ENCODE peak calls at places on chromosomes 1 and 21, in six cellular contexts. O is neuronal stem cell, D is thoracic aorta, N is PC-9, F is epithelial cell of esophagus, S is sigmoid colon. R is an unnamed sample.

GRCh38 chr1:42324398-42325013 is 10.5 kb downstream of the FOXJ3 start:
- DNase-seq in O (no peak), D (no peak), N (no peak), F (no peak), S (no peak), R (no peak)

GRCh38 chr21:28229811-28230210 is 762.9 kb downstream of the LTN1 start:
- DNase-seq in O (no peak), D (no peak), N (no peak), F (peak; percentile 75), S (no peak), R (no peak)

GRCh38 chr1:209823143-209824041 is 4.4 kb upstream of the UTP25 start:
- DNase-seq in O (peak; percentile 39), D (no peak), N (no peak), F (peak; percentile 91), S (no peak), R (no peak)

GRCh38 chr1:159817276-159818041 is 9.2 kb upstream of the SLAMF8 start:
- DNase-seq in O (no peak), D (no peak), N (no peak), F (peak; percentile 87), S (no peak), R (no peak)

GRCh38 chr1:207948536-207949250 is 37.8 kb upstream of the CD34 start:
- DNase-seq in O (no peak), D (no peak), N (no peak), F (no peak), S (no peak), R (no peak)

GRCh38 chr1:193520472-193520871 is 334.1 kb upstream of the B3GALT2 start:
- DNase-seq in O (no peak), D (no peak), N (no peak), F (no peak), S (no peak), R (no peak)

GRCh38 chr21:32727728-32728454 is at the start of gene SYNJ1:
- DNase-seq in O (peak; percentile 96), D (peak; percentile 72), N (peak; percentile 93), F (peak; percentile 98), S (peak; percentile 98), R (peak; percentile 96)

GRCh38 chr1:33364578-33364945 is 43.7 kb upstream of the A3GALT2 start:
- DNase-seq in O (no peak), D (no peak), N (no peak), F (no peak), S (no peak), R (no peak)

GRCh38 chr1:85607126-85607912 is 26.8 kb downstream of the CCN1 start:
- DNase-seq in O (peak; percentile 71), D (no peak), N (peak; percentile 95), F (peak; percentile 91), S (no peak), R (no peak)

GRCh38 chr1:241311056-241311746 is 45.8 kb downstream of the RGS7 start:
- DNase-seq in O (no peak), D (no peak), N (no peak), F (no peak), S (no peak), R (no peak)

GRCh38 chr1:30354410-30354809 is 369.0 kb downstream of the MATN1 start:
- DNase-seq in O (no peak), D (no peak), N (no peak), F (no peak), S (no peak), R (no peak)

GRCh38 chr1:52752427-52752826 is 26.2 kb downstream of the ZYG11B start:
- DNase-seq in O (no peak), D (no peak), N (no peak), F (no peak), S (no peak), R (no peak)

GRCh38 chr1:169456029-169456428 is 28.8 kb upstream of the CCDC181 start:
- DNase-seq in O (no peak), D (no peak), N (no peak), F (no peak), S (no peak), R (no peak)

GRCh38 chr21:34034369-34035014 is 38.9 kb upstream of the MRPS6 start:
- DNase-seq in O (no peak), D (no peak), N (no peak), F (no peak), S (no peak), R (no peak)

GRCh38 chr1:223304931-223305330 is 59.0 kb downstream of the SUSD4 start:
- DNase-seq in O (no peak), D (no peak), N (no peak), F (no peak), S (no peak), R (no peak)

GRCh38 chr21:34544032-34544496 is 32.1 kb upstream of the KCNE1 start:
- DNase-seq in O (no peak), D (no peak), N (peak; percentile 46), F (peak; percentile 86), S (no peak), R (peak; percentile 60)

GRCh38 chr21:32653326-32653901 is 41.2 kb upstream of the CFAP298 start:
- DNase-seq in O (peak; percentile 5), D (no peak), N (no peak), F (peak; percentile 51), S (no peak), R (no peak)

GRCh38 chr1:202005958-202006357 is 4.4 kb upstream of the ELF3 start:
- DNase-seq in O (no peak), D (no peak), N (no peak), F (no peak), S (no peak), R (no peak)

GRCh38 chr1:202009326-202010031 is 908 bp upstream of the ELF3 start:
- DNase-seq in O (peak; percentile 84), D (peak; percentile 47), N (peak; percentile 81), F (peak; percentile 86), S (peak; percentile 84), R (peak; percentile 79)

GRCh38 chr1:202007703-202008489 is 2.5 kb upstream of the ELF3 start:
- DNase-seq in O (no peak), D (no peak), N (peak; percentile 98), F (peak; percentile 92), S (no peak), R (no peak)

GRCh38 chr1:202004711-202005110 is 5.7 kb upstream of the ELF3 start:
- DNase-seq in O (no peak), D (no peak), N (no peak), F (no peak), S (no peak), R (no peak)

DNA sequence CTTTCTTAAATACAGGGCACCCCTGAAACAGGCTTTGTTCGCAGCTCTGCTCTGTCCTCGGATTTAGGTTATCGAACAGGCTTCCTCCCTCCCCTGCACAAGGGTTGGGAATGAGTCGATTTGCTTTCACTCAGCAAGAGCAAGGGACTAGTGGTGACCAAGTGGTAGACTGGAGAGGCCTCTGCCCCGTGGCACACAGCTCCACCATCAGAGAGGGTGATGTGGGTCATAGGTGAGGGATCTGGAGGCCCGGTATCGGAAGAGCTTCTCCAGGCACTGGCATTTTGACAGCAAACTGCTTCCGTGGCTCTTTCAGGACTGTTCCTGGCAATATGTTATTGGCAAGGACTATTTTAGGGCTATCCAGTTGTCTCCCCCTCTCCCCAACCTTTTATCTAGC is 3.1 kb upstream of the ELF3 start:
- DNase-seq in O (no peak), D (no peak), N (no peak), F (no peak), S (no peak), R (no peak)
- H3K4me3 ChIP-seq in O (no peak overlapping the region), D (no peak overlapping the region), N (peak overlapping the region; percentile 40), F (no peak overlapping the region), S (no peak overlapping the region), R (no peak overlapping the region)

GRCh38 chr1:53998223-53998622 is 19.8 kb downstream of the LDLRAD1 start:
- DNase-seq in O (no peak), D (no peak), N (no peak), F (no peak), S (no peak), R (no peak)
- H3K4me3 ChIP-seq in O (no peak overlapping the region), D (no peak overlapping the region), N (no peak overlapping the region), F (no peak overlapping the region), S (no peak overlapping the region), R (no peak overlapping the region)

GRCh38 chr1:196603651-196604050 is 4.6 kb downstream of the KCNT2 start:
- DNase-seq in O (no peak), D (no peak), N (no peak), F (no peak), S (no peak), R (no peak)

GRCh38 chr1:196607940-196608339 is 300 bp downstream of the KCNT2 start:
- DNase-seq in O (no peak), D (no peak), N (no peak), F (peak; percentile 1), S (no peak), R (no peak)

GRCh38 chr1:196611873-196612272 is 3.6 kb upstream of the KCNT2 start:
- DNase-seq in O (no peak), D (no peak), N (no peak), F (no peak), S (no peak), R (no peak)

GRCh38 chr1:196608401-196609113 is at the start of gene KCNT2:
- DNase-seq in O (peak; percentile 93), D (no peak), N (peak; percentile 15), F (peak; percentile 35), S (peak; percentile 87), R (peak; percentile 65)

DNA sequence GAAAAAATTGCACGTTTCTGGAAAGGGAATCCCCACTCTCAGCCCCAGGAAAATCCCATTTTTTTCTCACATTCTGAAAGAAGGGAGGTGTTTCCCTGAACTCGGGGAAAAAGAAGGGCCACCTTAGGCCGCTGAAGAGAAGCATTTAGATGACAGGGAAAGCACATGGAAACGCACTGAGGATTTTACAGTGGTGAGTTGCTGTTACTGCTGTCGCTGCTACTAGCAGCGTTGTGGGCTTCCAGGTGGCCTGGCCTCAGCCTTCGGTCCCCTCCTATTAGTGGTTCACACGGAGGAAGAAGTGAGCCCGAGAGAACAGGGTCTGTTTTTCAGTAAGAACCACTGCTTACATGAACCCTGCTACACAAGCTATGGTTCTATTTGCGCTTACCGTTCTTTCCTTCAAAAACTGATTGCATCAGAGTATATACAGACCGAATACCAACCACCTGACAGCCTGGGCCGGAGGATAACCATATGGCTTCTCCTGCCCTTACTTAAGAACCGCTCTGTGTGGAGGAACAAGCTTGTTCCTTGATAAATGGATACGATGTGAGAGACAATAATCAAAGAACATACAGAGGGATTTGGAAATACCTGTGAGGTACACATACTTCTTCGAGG is 986 bp upstream of the KCNT2 start:
- DNase-seq in O (no peak), D (no peak), N (no peak), F (peak; percentile 10), S (peak; percentile 63), R (no peak)
- H3K4me3 ChIP-seq in O (peak overlapping the region; percentile 37), D (peak overlapping the region; percentile 71), N (no peak overlapping the region), F (no peak overlapping the region), S (peak overlapping the region; percentile 60), R (peak overlapping the region; percentile 30)

GRCh38 chr1:173002891-173003582 is 47.7 kb downstream of the TNFSF18 start:
- DNase-seq in O (no peak), D (no peak), N (no peak), F (peak; percentile 94), S (no peak), R (no peak)

GRCh38 chr1:172993640-172994039 is 57.1 kb downstream of the TNFSF18 start:
- DNase-seq in O (no peak), D (no peak), N (no peak), F (no peak), S (no peak), R (no peak)

GRCh38 chr1:172999349-172999748 is 51.4 kb downstream of the TNFSF18 start:
- DNase-seq in O (no peak), D (no peak), N (no peak), F (no peak), S (no peak), R (no peak)

DNA sequence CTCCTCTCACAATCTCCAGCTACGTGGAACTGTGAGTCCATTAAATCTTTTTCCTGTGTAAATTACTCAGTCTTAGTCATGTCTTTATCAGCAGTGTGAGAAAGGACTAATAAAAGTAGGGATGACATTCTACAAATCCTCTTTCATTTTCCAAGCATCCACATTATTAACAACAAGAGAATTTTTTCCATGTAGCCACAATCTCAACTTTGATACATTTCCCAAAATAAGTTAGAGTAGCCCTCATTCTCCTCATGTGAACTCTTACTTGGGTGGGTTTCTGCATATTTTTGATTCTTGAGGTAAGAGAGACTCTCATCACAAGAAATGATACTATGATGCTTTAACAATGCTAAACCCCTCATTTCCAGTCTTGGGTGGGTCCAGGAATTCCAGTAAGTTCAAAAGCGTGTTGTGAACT is 52.8 kb downstream of the TNFSF18 start:
- DNase-seq in O (no peak), D (no peak), N (no peak), F (peak; percentile 20), S (no peak), R (no peak)
- H3K4me3 ChIP-seq in O (no peak overlapping the region), D (no peak overlapping the region), N (no peak overlapping the region), F (no peak overlapping the region), S (no peak overlapping the region), R (no peak overlapping the region)

R was measured in uterus.